ENCODE peak calls at places on chromosomes 12 and 14, in seven cellular contexts. V is fibroblast of pulmonary artery; A is stimulated activated CD8-positive, alpha-beta memory T cell treated with anti-CD3 and anti-CD28 coated beads, Interleukin-7, amount 100 ng/mL, for 1 hour; X is neuronal stem cell; O is activated CD4-positive, CD25-positive, alpha-beta regulatory T cell; K is GDM1; D is lung microvascular endothelial cell. U is an unnamed sample.

GRCh38 chr12:73106296-73106695 is 834.1 kb downstream of the TRHDE start:
- DNase-seq in O (no peak), V (no peak), K (no peak), X (no peak), A (no peak), D (no peak), U (no peak)

GRCh38 chr14:79306546-79306945 is 904.8 kb downstream of the DIO2 start:
- DNase-seq in K (no peak), V (no peak), A (no peak), D (no peak), O (no peak), X (no peak), U (no peak)

GRCh38 chr12:75414671-75415070 is 23.8 kb downstream of the GLIPR1L2 start:
- DNase-seq in O (no peak), V (no peak), D (no peak), A (no peak), K (no peak), X (no peak), U (no peak)

GRCh38 chr14:55807059-55807499 is 227.1 kb downstream of the KTN1 start:
- DNase-seq in K (no peak), V (peak), A (peak), O (no peak), X (no peak), D (peak), U (no peak)

GRCh38 chr14:38951451-38951850 is 151.6 kb downstream of the SEC23A start:
- DNase-seq in K (no peak), D (peak), O (no peak), V (peak), A (no peak), X (no peak), U (no peak)

GRCh38 chr14:100121643-100122480 is 37.6 kb downstream of the DEGS2 start:
- DNase-seq in K (no peak), V (no peak), D (no peak), A (no peak), X (no peak), O (no peak), U (no peak)

GRCh38 chr12:105378821-105379400 is 48.4 kb downstream of the C12orf75 start:
- DNase-seq in A (no peak), O (no peak), V (peak), K (no peak), D (peak), X (no peak), U (no peak)

GRCh38 chr12:118035194-118036041 is 18.9 kb downstream of the RFC5 start:
- DNase-seq in K (no peak), V (peak), O (no peak), X (no peak), D (peak), A (no peak), U (no peak)

GRCh38 chr12:131895640-131896079 is 1.2 kb downstream of the ULK1 start:
- DNase-seq in K (no peak), X (no peak), A (no peak), O (no peak), V (no peak), D (no peak), U (no peak)

GRCh38 chr12:124684971-124685688 is 117.7 kb upstream of the NCOR2 start:
- DNase-seq in A (no peak), O (no peak), D (peak), K (no peak), V (peak), X (no peak), U (no peak)

GRCh38 chr14:92846162-92846897 is 52.2 kb downstream of the GOLGA5 start:
- DNase-seq in D (peak), O (no peak), K (no peak), A (no peak), X (no peak), V (peak), U (no peak)

GRCh38 chr14:89401783-89402182 is 15.2 kb downstream of the FOXN3 start:
- DNase-seq in A (no peak), X (no peak), V (no peak), K (no peak), D (no peak), O (no peak), U (no peak)

GRCh38 chr12:47078733-47079364 is 572 bp upstream of the PCED1B start:
- DNase-seq in K (no peak), V (peak), O (no peak), X (no peak), D (no peak), A (no peak), U (peak)

GRCh38 chr12:111942557-111942956 is 70.4 kb downstream of the TMEM116 start:
- DNase-seq in D (peak), O (no peak), A (no peak), K (no peak), X (no peak), V (peak), U (no peak)

GRCh38 chr12:32261638-32262037 is 137.7 kb upstream of the FGD4 start:
- DNase-seq in K (no peak), D (peak), O (no peak), X (no peak), V (no peak), A (no peak), U (no peak)

GRCh38 chr12:26833692-26834168 is 736 bp upstream of the ITPR2 start:
- DNase-seq in D (peak), O (no peak), K (no peak), A (no peak), V (peak), X (peak), U (no peak)

GRCh38 chr12:508795-509194 is 49.1 kb downstream of the B4GALNT3 start:
- DNase-seq in X (no peak), K (no peak), D (no peak), V (no peak), O (no peak), A (no peak), U (no peak)

GRCh38 chr12:114400925-114401324 is 5.0 kb downstream of the TBX5 start:
- DNase-seq in X (peak), O (no peak), K (no peak), A (no peak), V (peak), D (no peak), U (no peak)

GRCh38 chr12:52876371-52876770 is 27.6 kb upstream of the KRT78 start:
- DNase-seq in K (no peak), V (no peak), X (no peak), A (no peak), O (no peak), D (no peak), U (no peak)

GRCh38 chr12:49557917-49558215 is 10.1 kb downstream of the MCRS1 start:
- DNase-seq in O (no peak), A (no peak), X (no peak), V (no peak), K (no peak), D (no peak), U (no peak)

GRCh38 chr12:2244013-2244861 is 191.4 kb downstream of the CACNA1C start:
- DNase-seq in A (no peak), K (no peak), O (no peak), X (peak), V (peak), D (no peak), U (no peak)

GRCh38 chr14:86221000-86221399 is 691.1 kb downstream of the FLRT2 start:
- DNase-seq in D (no peak), K (no peak), O (no peak), X (peak), V (no peak), A (no peak), U (no peak)

GRCh38 chr14:72947366-72948160 is 21.3 kb downstream of the DCAF4 start:
- DNase-seq in K (no peak), V (no peak), A (no peak), O (no peak), X (no peak), D (peak), U (no peak)

GRCh38 chr14:35355981-35356839 is 48.3 kb downstream of the NFKBIA start:
- DNase-seq in X (no peak), K (no peak), D (no peak), V (peak), O (no peak), A (no peak), U (no peak)

GRCh38 chr14:39576726-39577125 is 144.5 kb upstream of the FBXO33 start:
- DNase-seq in V (no peak), X (no peak), A (no peak), O (no peak), K (no peak), D (no peak), U (no peak)

GRCh38 chr14:105484069-105484996 is 2.4 kb upstream of the CRIP1 start:
- DNase-seq in X (no peak), V (peak), D (peak), A (no peak), O (no peak), K (no peak), U (no peak)

GRCh38 chr12:130169924-130170323 is 7.7 kb downstream of the FZD10 start:
- DNase-seq in K (no peak), X (no peak), A (no peak), V (no peak), O (no peak), D (no peak), U (no peak)

GRCh38 chr14:59202031-59202430 is 13.6 kb downstream of the DAAM1 start:
- DNase-seq in O (no peak), X (no peak), D (no peak), V (no peak), A (no peak), K (no peak), U (no peak)

GRCh38 chr12:126182619-126183236 is 1117.5 kb downstream of the AACS start:
- DNase-seq in O (no peak), K (no peak), D (no peak), A (no peak), X (no peak), V (peak), U (no peak)

GRCh38 chr12:1797011-1797901 is 23.1 kb upstream of the LRTM2 start:
- DNase-seq in O (no peak), D (no peak), K (no peak), X (no peak), V (no peak), A (no peak), U (no peak)

GRCh38 chr12:77569876-77570275 is 260.8 kb upstream of the NAV3 start:
- DNase-seq in A (no peak), K (no peak), V (no peak), X (no peak), D (no peak), O (no peak), U (no peak)

GRCh38 chr14:91511014-91511466 is 930 bp upstream of the PPP4R3A start:
- DNase-seq in X (peak), D (no peak), V (no peak), K (no peak), A (no peak), O (no peak), U (no peak)

GRCh38 chr14:104697892-104698583 is 8.6 kb downstream of the INF2 start:
- DNase-seq in X (no peak), K (no peak), O (no peak), D (no peak), A (no peak), V (no peak), U (no peak)

GRCh38 chr12:10392394-10392930 is 2.6 kb upstream of the KLRK1 start:
- DNase-seq in D (peak), K (peak), V (peak), X (no peak), O (no peak), A (no peak), U (no peak)

GRCh38 chr14:23079716-23080115 is 15.2 kb downstream of the ACIN1 start:
- DNase-seq in O (no peak), A (no peak), X (no peak), D (no peak), K (no peak), V (no peak), U (no peak)

U was measured in NCI-H1930.